ENCODE peak calls at places on chromosome X, in nine cellular contexts. D is fibroblast of the aortic adventitia; Z is endodermal cell; I is colonic mucosa; C is A549; K is glutamatergic neuron; V is left ventricle myocardium inferior; F is right atrium auricular region; T is CD4-positive, alpha-beta T cell. W is an unnamed sample.

GRCh38 chrX:53356186-53356585 is 66.3 kb downstream of the SMC1A start:
- DNase-seq in D (no peak), Z (peak; percentile 60), I (no peak), C (peak; percentile 21), K (peak; percentile 19), V (no peak), F (no peak), T (peak; percentile 13), W (peak; percentile 13)

GRCh38 chrX:40151211-40152172 is 53.7 kb upstream of the BCOR start:
- DNase-seq in D (no peak), Z (peak; percentile 80), I (peak; percentile 35), C (no peak), K (peak; percentile 59), V (no peak), F (no peak), T (no peak), W (no peak)

GRCh38 chrX:111095974-111096870 is at the start of gene PAK3:
- DNase-seq in D (peak; percentile 64), Z (peak; percentile 87), I (peak; percentile 22), C (peak; percentile 19), K (peak; percentile 61), V (no peak), F (no peak), T (peak; percentile 26), W (peak; percentile 57)

GRCh38 chrX:78979789-78980464 is 34.7 kb downstream of the P2RY10 start:
- DNase-seq in D (no peak), Z (no peak), I (no peak), C (no peak), K (no peak), V (no peak), F (no peak), T (no peak), W (peak; percentile 3)

GRCh38 chrX:50913520-50913919 is 3.0 kb downstream of the BMP15 start:
- DNase-seq in D (no peak), Z (no peak), I (no peak), C (no peak), K (no peak), V (no peak), F (no peak), T (no peak), W (peak; percentile 7)

GRCh38 chrX:53433651-53434639 is at the start of gene HSD17B10:
- DNase-seq in D (peak; percentile 70), Z (peak; percentile 94), I (peak; percentile 92), C (peak; percentile 85), K (peak; percentile 90), V (peak; percentile 90), F (peak; percentile 89), T (peak; percentile 82), W (peak; percentile 93)

GRCh38 chrX:13091111-13091765 is 46.8 kb upstream of the FAM9C start:
- DNase-seq in D (no peak), Z (no peak), I (no peak), C (no peak), K (no peak), V (no peak), F (no peak), T (no peak), W (no peak)

GRCh38 chrX:17613979-17614572 is 123.2 kb upstream of the SCML1 start:
- DNase-seq in D (no peak), Z (no peak), I (no peak), C (peak; percentile 18), K (no peak), V (no peak), F (no peak), T (no peak), W (peak; percentile 37)

GRCh38 chrX:103584606-103585005 is 709 bp upstream of the TCEAL4 start:
- DNase-seq in D (no peak), Z (no peak), I (no peak), C (peak; percentile 4), K (no peak), V (no peak), F (no peak), T (no peak), W (peak; percentile 60)

GRCh38 chrX:43703211-43703791 is 47.2 kb downstream of the MAOA start:
- DNase-seq in D (peak; percentile 50), Z (no peak), I (peak; percentile 49), C (peak; percentile 37), K (no peak), V (no peak), F (no peak), T (no peak), W (peak; percentile 68)

GRCh38 chrX:41029332-41029731 is 55.9 kb upstream of the USP9X start:
- DNase-seq in D (no peak), Z (no peak), I (no peak), C (peak; percentile 89), K (no peak), V (no peak), F (no peak), T (no peak), W (no peak)

GRCh38 chrX:94662665-94663064 is 988.7 kb downstream of the FAM133A start:
- DNase-seq in D (no peak), Z (no peak), I (no peak), C (no peak), K (no peak), V (no peak), F (no peak), T (no peak), W (no peak)
- TF ChIP-seq CTCF in D (no peak), Z (peak; percentile 63), I (no peak), C (no peak), K (no peak), V (no peak), F (no peak), T (no peak), W (no peak)

GRCh38 chrX:118861338-118861737 is 37.7 kb downstream of the ZCCHC12 start:
- DNase-seq in D (no peak), Z (no peak), I (no peak), C (no peak), K (no peak), V (no peak), F (no peak), T (no peak), W (no peak)
- TF ChIP-seq CTCF in D (no peak), Z (no peak), I (no peak), C (no peak), K (no peak), V (no peak), F (no peak), T (no peak), W (no peak)

GRCh38 chrX:57286507-57287251 is at the start of gene FAAH2:
- DNase-seq in D (no peak), Z (peak; percentile 87), I (peak; percentile 77), C (peak; percentile 30), K (peak; percentile 16), V (no peak), F (no peak), T (peak; percentile 68), W (no peak)

GRCh38 chrX:57285001-57285400 is 1.5 kb upstream of the FAAH2 start:
- DNase-seq in D (no peak), Z (no peak), I (no peak), C (no peak), K (no peak), V (no peak), F (no peak), T (no peak), W (no peak)

GRCh38 chrX:57282568-57282967 is 3.9 kb upstream of the FAAH2 start:
- DNase-seq in D (no peak), Z (no peak), I (no peak), C (peak; percentile 4), K (no peak), V (no peak), F (no peak), T (no peak), W (no peak)
- TF ChIP-seq CTCF in D (no peak), Z (peak; percentile 34), I (no peak), C (no peak), K (no peak), V (no peak), F (no peak), T (peak; percentile 14), W (no peak)

DNA sequence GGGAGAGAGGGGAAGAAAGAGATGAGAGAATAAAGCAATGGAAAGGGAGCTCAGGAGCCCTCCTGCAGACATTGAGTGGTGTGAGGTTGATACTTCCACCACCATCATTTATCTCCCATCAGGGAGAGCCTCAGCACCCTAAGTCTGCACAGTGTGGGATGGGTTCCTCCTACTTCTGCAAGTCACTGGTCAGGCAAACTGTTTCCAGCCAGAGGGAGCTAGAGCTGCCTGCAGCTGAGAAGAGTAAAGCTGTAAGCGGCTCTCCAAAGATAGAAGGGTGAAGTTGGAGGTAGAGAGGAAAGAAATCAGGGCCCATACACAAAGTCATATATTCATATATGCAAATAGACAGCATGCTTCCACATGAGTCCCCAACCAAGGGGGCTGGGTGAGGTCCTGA is 21.8 kb upstream of the ZNF81 start:
- DNase-seq in D (peak; percentile 20), Z (peak; percentile 60), I (no peak), C (no peak), K (no peak), V (no peak), F (no peak), T (no peak), W (peak; percentile 23)
- TF ChIP-seq CTCF in D (peak; percentile 25), Z (peak; percentile 53), I (no peak), C (no peak), K (no peak), V (peak; percentile 35), F (no peak), T (no peak), W (no peak)

GRCh38 chrX:131763674-131764073 is 219.8 kb downstream of the OR13H1 start:
- DNase-seq in D (peak; percentile 96), Z (no peak), I (peak; percentile 89), C (peak; percentile 94), K (no peak), V (no peak), F (peak; percentile 81), T (peak; percentile 68), W (no peak)
- TF ChIP-seq CTCF in D (peak; percentile 71), Z (no peak), I (peak; percentile 43), C (peak; percentile 66), K (no peak), V (no peak), F (no peak), T (no peak), W (no peak)

GRCh38 chrX:109049416-109049815 is 313.1 kb upstream of the IRS4 start:
- DNase-seq in D (no peak), Z (peak; percentile 66), I (no peak), C (no peak), K (no peak), V (no peak), F (no peak), T (no peak), W (no peak)

DNA sequence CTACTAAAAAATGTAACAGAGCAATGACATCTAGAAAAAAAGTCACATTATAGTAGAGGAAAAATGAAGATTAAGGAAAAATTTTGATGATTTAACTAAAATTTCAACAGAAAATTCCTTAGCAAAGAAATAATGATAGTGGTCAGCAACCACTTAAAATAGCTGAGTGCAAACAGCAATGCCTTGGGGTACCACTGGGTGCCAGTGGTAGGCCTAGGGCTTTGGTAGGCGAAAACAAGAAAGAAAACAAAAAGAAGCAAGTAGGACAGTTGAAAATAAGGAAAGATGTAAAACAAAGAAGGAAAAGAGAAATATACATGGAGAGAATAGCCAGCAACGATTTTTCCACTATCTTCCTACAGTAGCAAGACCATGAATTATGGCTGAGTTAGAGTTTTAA is 313.5 kb upstream of the IRS4 start:
- DNase-seq in D (no peak), Z (peak; percentile 78), I (no peak), C (no peak), K (no peak), V (no peak), F (no peak), T (no peak), W (no peak)
- TF ChIP-seq CTCF in D (no peak), Z (peak; percentile 91), I (no peak), C (no peak), K (peak; percentile 24), V (no peak), F (no peak), T (no peak), W (peak; percentile 15)

GRCh38 chrX:101260435-101260834 is 30.7 kb downstream of the TAF7L start:
- DNase-seq in D (peak; percentile 9), Z (peak; percentile 49), I (no peak), C (peak; percentile 15), K (no peak), V (no peak), F (no peak), T (no peak), W (peak; percentile 14)
- TF ChIP-seq CTCF in D (peak; percentile 28), Z (peak; percentile 71), I (no peak), C (no peak), K (no peak), V (no peak), F (no peak), T (no peak), W (peak; percentile 27)

W was measured in cardiac muscle cell.